ENCODE peak calls at places on chromosomes 7 and 10, in four cellular contexts. U is activated CD8-positive, alpha-beta memory T cell treated with anti-CD3 and anti-CD28 coated beads, Interleukin-2, amount 10 ng/mL, durations not matched to agents 7 days and 5 days; O is GM10248; K is activated CD4-positive, alpha-beta T cell treated with anti-CD3 and anti-CD28 coated beads for 1 hour. Z is an unnamed sample.

GRCh38 chr7:119288401-119288800 is 984.6 kb upstream of the KCND2 start:
- DNase-seq in U (no peak), O (no peak), K (no peak), Z (no peak)

GRCh38 chr10:74432841-74433594 is 282.0 kb downstream of the ADK start:
- DNase-seq in U (no peak), O (no peak), K (no peak), Z (no peak)

GRCh38 chr7:110204527-110204926 is 886.4 kb upstream of the LRRN3 start:
- DNase-seq in U (no peak), O (no peak), K (no peak), Z (no peak)

GRCh38 chr7:85554294-85554877 is 367.5 kb upstream of the SEMA3D start:
- DNase-seq in U (no peak), O (peak; percentile 4), K (no peak), Z (no peak)

GRCh38 chr7:155213385-155213784 is 84.3 kb upstream of the INSIG1 start:
- DNase-seq in U (no peak), O (no peak), K (no peak), Z (no peak)

GRCh38 chr10:52900564-52900963 is 128.0 kb upstream of the MBL2 start:
- DNase-seq in U (no peak), O (peak; percentile 14), K (no peak), Z (peak; percentile 15)

GRCh38 chr7:1819258-1819841 is 149.3 kb downstream of the ELFN1 start:
- DNase-seq in U (peak; percentile 50), O (no peak), K (no peak), Z (no peak)

GRCh38 chr10:73251683-73252444 is 580 bp downstream of the MRPS16 start:
- DNase-seq in U (peak; percentile 45), O (no peak), K (no peak), Z (no peak)

GRCh38 chr7:134515569-134516468 is 11.5 kb upstream of the AKR1B10 start:
- DNase-seq in U (no peak), O (no peak), K (no peak), Z (no peak)

GRCh38 chr7:45663167-45663921 is 89.2 kb downstream of the ADCY1 start:
- DNase-seq in U (peak; percentile 42), O (peak; percentile 52), K (peak; percentile 4), Z (no peak)

GRCh38 chr7:79681454-79681853 is 228.0 kb upstream of the MAGI2 start:
- DNase-seq in U (no peak), O (no peak), K (no peak), Z (no peak)

GRCh38 chr10:126663328-126663727 is 7.2 kb downstream of the C10orf90 start:
- DNase-seq in U (no peak), O (no peak), K (no peak), Z (no peak)

GRCh38 chr7:85184599-85185354 is 2.1 kb downstream of the SEMA3D start:
- DNase-seq in U (no peak), O (peak; percentile 6), K (no peak), Z (no peak)

GRCh38 chr10:59995862-59996261 is 89.5 kb upstream of the CCDC6 start:
- DNase-seq in U (no peak), O (no peak), K (no peak), Z (no peak)

GRCh38 chr7:107167483-107168232 is 1.1 kb upstream of the HBP1 start:
- DNase-seq in U (no peak), O (no peak), K (no peak), Z (no peak)

GRCh38 chr7:15932318-15932717 is 245.8 kb upstream of the MEOX2 start:
- DNase-seq in U (no peak), O (no peak), K (no peak), Z (no peak)

GRCh38 chr7:128737867-128738390 is 1.2 kb upstream of the CALU start:
- DNase-seq in U (no peak), O (no peak), K (no peak), Z (no peak)

GRCh38 chr7:110170762-110171161 is 920.2 kb upstream of the LRRN3 start:
- DNase-seq in U (no peak), O (no peak), K (no peak), Z (no peak)

GRCh38 chr10:89426230-89426868 is 12.0 kb downstream of the IFIT5 start:
- DNase-seq in U (no peak), O (peak; percentile 44), K (no peak), Z (no peak)

GRCh38 chr7:152667900-152668440 is 8.0 kb downstream of the XRCC2 start:
- DNase-seq in U (no peak), O (no peak), K (no peak), Z (no peak)

GRCh38 chr7:101923276-101923985 is 106.0 kb downstream of the CUX1 start:
- DNase-seq in U (no peak), O (no peak), K (no peak), Z (no peak)

GRCh38 chr10:91689731-91690168 is 56.9 kb upstream of the PPP1R3C start:
- DNase-seq in U (no peak), O (no peak), K (no peak), Z (no peak)

GRCh38 chr7:2796358-2797352 is 47.5 kb downstream of the GNA12 start:
- DNase-seq in U (no peak), O (no peak), K (no peak), Z (no peak)

GRCh38 chr7:107816053-107816566 is 13.1 kb upstream of the SLC26A3 start:
- DNase-seq in U (no peak), O (no peak), K (no peak), Z (no peak)

GRCh38 chr10:126133906-126134703 is 237.7 kb downstream of the FANK1 start:
- DNase-seq in U (no peak), O (no peak), K (no peak), Z (no peak)

Z was measured in GM12878.